ENCODE peak calls at places on chromosomes 1 and 21, in four cellular contexts. A is Panc1, N is tibial artery, M is uterus. T is an unnamed sample.

GRCh38 chr1:100597069-100597741 is 59.3 kb downstream of the GPR88 start:
- DNase-seq in A (no peak), N (no peak), M (no peak), T (no peak)

GRCh38 chr1:112172294-112172882 is 182.9 kb upstream of the KCND3 start:
- DNase-seq in N (peak; percentile 35), A (no peak), M (peak; percentile 16), T (no peak)

GRCh38 chr1:145707183-145707867 is at the start of gene PDZK1:
- DNase-seq in M (no peak), A (no peak), N (no peak), T (no peak)

GRCh38 chr1:154326546-154327465 is 1.5 kb downstream of the ATP8B2 start:
- DNase-seq in M (peak; percentile 81), N (peak; percentile 95), A (no peak), T (no peak)

GRCh38 chr1:103106426-103107321 is 1.6 kb downstream of the COL11A1 start:
- DNase-seq in N (peak; percentile 28), M (no peak), A (peak; percentile 45), T (no peak)

GRCh38 chr1:230834292-230834691 is 34.0 kb downstream of the C1orf198 start:
- DNase-seq in A (no peak), M (no peak), N (no peak), T (no peak)

GRCh38 chr1:214583824-214584554 is 19.0 kb upstream of the CENPF start:
- DNase-seq in N (no peak), M (no peak), A (no peak), T (no peak)

GRCh38 chr1:51899022-51899421 is 20.5 kb upstream of the NRDC start:
- DNase-seq in A (no peak), M (no peak), N (no peak), T (no peak)

GRCh38 chr21:42310411-42311001 is 4.7 kb downstream of the TFF3 start:
- DNase-seq in A (no peak), M (no peak), N (no peak), T (no peak)

GRCh38 chr1:86992790-86993189 is 78.4 kb downstream of the HS2ST1 start:
- DNase-seq in A (no peak), N (no peak), M (no peak), T (no peak)

GRCh38 chr1:9289724-9290493 is 2.8 kb upstream of the SPSB1 start:
- DNase-seq in N (peak; percentile 90), M (peak; percentile 87), A (no peak), T (no peak)

GRCh38 chr1:104921552-104921951 is 1171.9 kb downstream of the AMY1C start:
- DNase-seq in N (no peak), A (no peak), M (no peak), T (no peak)

GRCh38 chr1:58447047-58447446 is 99.5 kb downstream of the OMA1 start:
- DNase-seq in A (no peak), N (no peak), M (no peak), T (no peak)

GRCh38 chr1:115807723-115808122 is 33.2 kb downstream of the NHLH2 start:
- DNase-seq in A (peak; percentile 15), M (peak; percentile 27), N (peak; percentile 35), T (no peak)

GRCh38 chr1:110465038-110465813 is 14.3 kb downstream of the PROK1 start:
- DNase-seq in M (no peak), N (no peak), A (no peak), T (no peak)

GRCh38 chr1:28601696-28602095 is 9.6 kb downstream of the RAB42 start:
- DNase-seq in M (no peak), N (peak; percentile 25), A (no peak), T (no peak)

GRCh38 chr1:48114596-48115384 is 107.7 kb upstream of the SLC5A9 start:
- DNase-seq in N (no peak), A (no peak), M (no peak), T (no peak)

GRCh38 chr1:168465942-168466702 is 77.7 kb downstream of the XCL2 start:
- DNase-seq in N (no peak), M (peak; percentile 68), A (no peak), T (no peak)

GRCh38 chr21:27058673-27059365 is 91.9 kb upstream of the ADAMTS5 start:
- DNase-seq in M (no peak), A (no peak), N (no peak), T (no peak)

GRCh38 chr1:178961868-178962267 is 63.8 kb upstream of the FAM20B start:
- DNase-seq in M (no peak), N (no peak), A (no peak), T (no peak)

GRCh38 chr1:227131193-227131592 is 187.1 kb downstream of the CDC42BPA start:
- DNase-seq in A (no peak), N (no peak), M (no peak), T (no peak)

GRCh38 chr1:34858901-34859441 is 578 bp downstream of the SMIM12 start:
- DNase-seq in N (peak; percentile 25), M (no peak), A (no peak), T (no peak)

GRCh38 chr1:28322209-28322608 is 6.6 kb upstream of the MED18 start:
- DNase-seq in N (no peak), M (no peak), A (no peak), T (no peak)

GRCh38 chr21:43644609-43645008 is 14.7 kb downstream of the HSF2BP start:
- DNase-seq in N (peak; percentile 29), M (no peak), A (no peak), T (no peak)

GRCh38 chr21:44734841-44735240 is 23.5 kb upstream of the TSPEAR start:
- DNase-seq in M (no peak), N (no peak), A (no peak), T (no peak)

GRCh38 chr1:50097041-50097739 is 11.5 kb upstream of the ELAVL4 start:
- DNase-seq in M (no peak), N (no peak), A (no peak), T (no peak)

GRCh38 chr1:11862890-11863289 is 4.1 kb upstream of the NPPB start:
- DNase-seq in M (no peak), N (no peak), A (no peak), T (no peak)

GRCh38 chr1:36638268-36638667 is 155.6 kb upstream of the CSF3R start:
- DNase-seq in N (no peak), M (no peak), A (no peak), T (no peak)

GRCh38 chr1:117967472-117967871 is 37.9 kb downstream of the WDR3 start:
- DNase-seq in A (no peak), N (no peak), M (no peak), T (no peak)

GRCh38 chr1:118937413-118937812 is 50.7 kb downstream of the TBX15 start:
- DNase-seq in M (no peak), A (no peak), N (no peak), T (no peak)

GRCh38 chr1:7552402-7552801 is 218.7 kb upstream of the VAMP3 start:
- DNase-seq in N (no peak), A (no peak), M (peak; percentile 56), T (peak; percentile 58)

GRCh38 chr1:173545688-173546087 is 57.2 kb downstream of the SLC9C2 start:
- DNase-seq in N (no peak), A (no peak), M (no peak), T (no peak)

GRCh38 chr1:34973326-34973725 is 11.8 kb downstream of the TMEM35B start:
- DNase-seq in N (no peak), A (no peak), M (no peak), T (no peak)

DNA sequence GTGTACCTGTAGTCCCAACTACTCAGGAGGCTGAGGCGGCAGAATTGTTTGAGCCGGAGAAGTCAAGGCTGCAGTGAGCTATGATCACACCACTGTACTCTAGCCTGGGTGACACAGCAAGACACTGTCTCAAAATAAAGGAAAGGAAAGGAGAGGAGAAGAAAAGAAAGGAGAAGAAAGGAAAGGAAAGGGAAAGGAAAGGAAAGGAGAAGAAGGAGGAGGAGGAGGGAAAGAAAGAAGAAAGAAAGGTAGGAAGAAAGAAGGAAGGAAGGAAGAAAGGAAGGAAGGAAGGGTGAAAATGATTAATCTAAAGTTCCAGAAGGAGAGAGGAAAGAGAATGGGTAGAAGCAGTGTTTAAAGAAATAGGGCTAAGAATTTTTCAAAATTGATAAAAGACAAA is 12.2 kb downstream of the SPOCD1 start:
- DNase-seq in A (no peak), N (no peak), M (no peak), T (no peak)
- H3K4me3 ChIP-seq in A (no peak overlapping the region), N (no peak overlapping the region), M (no peak overlapping the region), T (no peak overlapping the region)

GRCh38 chr1:202013601-202014000 is 3.2 kb downstream of the ELF3 start:
- DNase-seq in M (no peak), N (no peak), A (no peak), T (no peak)

GRCh38 chr1:202010042-202011015 is at the start of gene ELF3:
- DNase-seq in N (no peak), A (no peak), M (no peak), T (peak; percentile 86)

GRCh38 chr1:202014060-202014459 is 3.7 kb downstream of the ELF3 start:
- DNase-seq in M (no peak), N (no peak), A (no peak), T (no peak)

GRCh38 chr1:202012544-202013478 is 2.4 kb downstream of the ELF3 start:
- DNase-seq in A (no peak), N (no peak), M (no peak), T (no peak)

DNA sequence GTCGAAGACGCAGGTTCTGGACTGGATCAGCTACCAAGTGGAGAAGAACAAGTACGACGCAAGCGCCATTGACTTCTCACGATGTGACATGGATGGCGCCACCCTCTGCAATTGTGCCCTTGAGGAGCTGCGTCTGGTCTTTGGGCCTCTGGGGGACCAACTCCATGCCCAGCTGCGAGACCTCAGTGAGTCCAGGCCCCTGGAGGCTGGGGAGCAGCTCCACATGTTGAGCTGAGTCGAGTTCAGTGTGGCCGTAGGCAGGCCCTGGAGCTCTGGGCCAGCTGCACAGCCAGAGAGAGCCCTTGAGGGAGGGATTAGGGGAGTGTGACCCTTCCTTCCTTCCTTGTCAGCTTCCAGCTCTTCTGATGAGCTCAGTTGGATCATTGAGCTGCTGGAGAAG is 1.6 kb downstream of the ELF3 start:
- DNase-seq in M (no peak), A (no peak), N (no peak), T (no peak)
- H3K27ac ChIP-seq in M (no peak overlapping the region), A (peak overlapping the region; percentile 68), N (no peak overlapping the region), T (peak overlapping the region; percentile 83)

GRCh38 chr1:41358152-41358937 is 2.9 kb upstream of the FOXO6 start:
- DNase-seq in N (no peak), A (no peak), M (peak; percentile 13), T (no peak)

GRCh38 chr1:41360074-41361027 is 883 bp upstream of the FOXO6 start:
- DNase-seq in A (no peak), M (peak; percentile 18), N (no peak), T (no peak)

GRCh38 chr1:41361028-41361494 is at the start of gene FOXO6:
- DNase-seq in A (peak; percentile 91), M (peak; percentile 99), N (peak; percentile 99), T (peak; percentile 99)

GRCh38 chr1:41357451-41358151 is 3.6 kb upstream of the FOXO6 start:
- DNase-seq in A (no peak), N (no peak), M (peak; percentile 11), T (no peak)

GRCh38 chr1:41359211-41360073 is 1.8 kb upstream of the FOXO6 start:
- DNase-seq in M (peak; percentile 21), A (no peak), N (no peak), T (no peak)
- H3K4me3 ChIP-seq in M (no peak overlapping the region), A (no peak overlapping the region), N (no peak overlapping the region), T (no peak overlapping the region)

GRCh38 chr1:76073471-76073870 is 1.1 kb upstream of the ST6GALNAC3 start:
- DNase-seq in M (no peak), A (no peak), N (no peak), T (no peak)

GRCh38 chr1:76074321-76075187 is at the start of gene ST6GALNAC3:
- DNase-seq in A (no peak), M (peak; percentile 77), N (peak; percentile 68), T (peak; percentile 86)

GRCh38 chr1:76079475-76080227 is 5.1 kb downstream of the ST6GALNAC3 start:
- DNase-seq in A (no peak), M (no peak), N (no peak), T (no peak)

GRCh38 chr1:76075877-76076276 is 1.3 kb downstream of the ST6GALNAC3 start:
- DNase-seq in N (no peak), M (no peak), A (no peak), T (no peak)

GRCh38 chr1:76075188-76075489 is 593 bp downstream of the ST6GALNAC3 start:
- DNase-seq in M (no peak), N (no peak), A (no peak), T (no peak)
- H3K27ac ChIP-seq in M (peak overlapping the region; percentile 78), N (peak overlapping the region; percentile 60), A (no peak overlapping the region), T (peak overlapping the region; percentile 74)